ENCODE peak calls at places on chromosome 11, in six cellular contexts. One of them, this sample, is unnamed.

GRCh38 chr11:95512177-95512576 is 277.4 kb downstream of the FAM76B start:
- ATAC-seq in HCT116: no peak
- ATAC-seq in heart right ventricle: no peak
- ATAC-seq in SK-N-SH treated with all-trans-retinoic acid at 6 μM for 48 hours: no peak
- ATAC-seq in aorta: peak
- ATAC-seq in stimulated activated naive CD8-positive, alpha-beta T cell treated with anti-CD3 and anti-CD28 coated beads, Interleukin-15, amount 100 ng/mL, for 72 hours: no peak
- ATAC-seq in this sample: no peak

GRCh38 chr11:47468598-47469214 is 19.8 kb upstream of the RAPSN start:
- ATAC-seq in HCT116: no peak
- ATAC-seq in heart right ventricle: no peak
- ATAC-seq in SK-N-SH treated with all-trans-retinoic acid at 6 μM for 48 hours: peak
- ATAC-seq in aorta: no peak
- ATAC-seq in stimulated activated naive CD8-positive, alpha-beta T cell treated with anti-CD3 and anti-CD28 coated beads, Interleukin-15, amount 100 ng/mL, for 72 hours: no peak
- ATAC-seq in this sample: no peak

GRCh38 chr11:93051181-93051580 is 81.7 kb downstream of the MTNR1B start:
- ATAC-seq in HCT116: no peak
- ATAC-seq in heart right ventricle: no peak
- ATAC-seq in SK-N-SH treated with all-trans-retinoic acid at 6 μM for 48 hours: peak
- ATAC-seq in aorta: no peak
- ATAC-seq in stimulated activated naive CD8-positive, alpha-beta T cell treated with anti-CD3 and anti-CD28 coated beads, Interleukin-15, amount 100 ng/mL, for 72 hours: no peak
- ATAC-seq in this sample: no peak

GRCh38 chr11:129888451-129888850 is 6.9 kb downstream of the NFRKB start:
- ATAC-seq in HCT116: no peak
- ATAC-seq in heart right ventricle: no peak
- ATAC-seq in SK-N-SH treated with all-trans-retinoic acid at 6 μM for 48 hours: no peak
- ATAC-seq in aorta: no peak
- ATAC-seq in stimulated activated naive CD8-positive, alpha-beta T cell treated with anti-CD3 and anti-CD28 coated beads, Interleukin-15, amount 100 ng/mL, for 72 hours: peak
- ATAC-seq in this sample: peak

GRCh38 chr11:44269369-44270351 is 40.3 kb downstream of the ALX4 start:
- ATAC-seq in HCT116: no peak
- ATAC-seq in heart right ventricle: peak
- ATAC-seq in SK-N-SH treated with all-trans-retinoic acid at 6 μM for 48 hours: no peak
- ATAC-seq in aorta: peak
- ATAC-seq in stimulated activated naive CD8-positive, alpha-beta T cell treated with anti-CD3 and anti-CD28 coated beads, Interleukin-15, amount 100 ng/mL, for 72 hours: no peak
- ATAC-seq in this sample: no peak

GRCh38 chr11:10899542-10899830 is 41.6 kb upstream of the ZBED5 start:
- ATAC-seq in HCT116: peak
- ATAC-seq in heart right ventricle: peak
- ATAC-seq in SK-N-SH treated with all-trans-retinoic acid at 6 μM for 48 hours: no peak
- ATAC-seq in aorta: peak
- ATAC-seq in stimulated activated naive CD8-positive, alpha-beta T cell treated with anti-CD3 and anti-CD28 coated beads, Interleukin-15, amount 100 ng/mL, for 72 hours: peak
- ATAC-seq in this sample: peak

GRCh38 chr11:94130589-94131362 is 2.1 kb downstream of the PANX1 start:
- ATAC-seq in HCT116: no peak
- ATAC-seq in heart right ventricle: no peak
- ATAC-seq in SK-N-SH treated with all-trans-retinoic acid at 6 μM for 48 hours: no peak
- ATAC-seq in aorta: peak
- ATAC-seq in stimulated activated naive CD8-positive, alpha-beta T cell treated with anti-CD3 and anti-CD28 coated beads, Interleukin-15, amount 100 ng/mL, for 72 hours: no peak
- ATAC-seq in this sample: no peak

GRCh38 chr11:2089536-2090165 is 49.5 kb downstream of the IGF2 start:
- ATAC-seq in HCT116: peak
- ATAC-seq in heart right ventricle: no peak
- ATAC-seq in SK-N-SH treated with all-trans-retinoic acid at 6 μM for 48 hours: no peak
- ATAC-seq in aorta: no peak
- ATAC-seq in stimulated activated naive CD8-positive, alpha-beta T cell treated with anti-CD3 and anti-CD28 coated beads, Interleukin-15, amount 100 ng/mL, for 72 hours: peak
- ATAC-seq in this sample: peak

GRCh38 chr11:80944758-80945157 is 1503.9 kb upstream of the TENM4 start:
- ATAC-seq in HCT116: no peak
- ATAC-seq in heart right ventricle: no peak
- ATAC-seq in SK-N-SH treated with all-trans-retinoic acid at 6 μM for 48 hours: no peak
- ATAC-seq in aorta: no peak
- ATAC-seq in stimulated activated naive CD8-positive, alpha-beta T cell treated with anti-CD3 and anti-CD28 coated beads, Interleukin-15, amount 100 ng/mL, for 72 hours: no peak
- ATAC-seq in this sample: no peak

GRCh38 chr11:129279326-129280026 is 87.4 kb upstream of the ARHGAP32 start:
- ATAC-seq in HCT116: peak
- ATAC-seq in heart right ventricle: peak
- ATAC-seq in SK-N-SH treated with all-trans-retinoic acid at 6 μM for 48 hours: peak
- ATAC-seq in aorta: peak
- ATAC-seq in stimulated activated naive CD8-positive, alpha-beta T cell treated with anti-CD3 and anti-CD28 coated beads, Interleukin-15, amount 100 ng/mL, for 72 hours: peak
- ATAC-seq in this sample: peak

GRCh38 chr11:82405392-82405791 is 328.3 kb downstream of the FAM181B start:
- ATAC-seq in HCT116: no peak
- ATAC-seq in heart right ventricle: peak
- ATAC-seq in SK-N-SH treated with all-trans-retinoic acid at 6 μM for 48 hours: no peak
- ATAC-seq in aorta: no peak
- ATAC-seq in stimulated activated naive CD8-positive, alpha-beta T cell treated with anti-CD3 and anti-CD28 coated beads, Interleukin-15, amount 100 ng/mL, for 72 hours: no peak
- ATAC-seq in this sample: no peak

GRCh38 chr11:48129697-48130395 is 86.8 kb upstream of the OR4B1 start:
- ATAC-seq in HCT116: no peak
- ATAC-seq in heart right ventricle: no peak
- ATAC-seq in SK-N-SH treated with all-trans-retinoic acid at 6 μM for 48 hours: no peak
- ATAC-seq in aorta: no peak
- ATAC-seq in stimulated activated naive CD8-positive, alpha-beta T cell treated with anti-CD3 and anti-CD28 coated beads, Interleukin-15, amount 100 ng/mL, for 72 hours: no peak
- ATAC-seq in this sample: no peak

GRCh38 chr11:93507517-93507916 is 35.7 kb downstream of the SMCO4 start:
- ATAC-seq in HCT116: no peak
- ATAC-seq in heart right ventricle: no peak
- ATAC-seq in SK-N-SH treated with all-trans-retinoic acid at 6 μM for 48 hours: no peak
- ATAC-seq in aorta: no peak
- ATAC-seq in stimulated activated naive CD8-positive, alpha-beta T cell treated with anti-CD3 and anti-CD28 coated beads, Interleukin-15, amount 100 ng/mL, for 72 hours: no peak
- ATAC-seq in this sample: no peak

GRCh38 chr11:77127674-77127968 is 425 bp upstream of the MYO7A start:
- ATAC-seq in HCT116: peak
- ATAC-seq in heart right ventricle: peak
- ATAC-seq in SK-N-SH treated with all-trans-retinoic acid at 6 μM for 48 hours: peak
- ATAC-seq in aorta: no peak
- ATAC-seq in stimulated activated naive CD8-positive, alpha-beta T cell treated with anti-CD3 and anti-CD28 coated beads, Interleukin-15, amount 100 ng/mL, for 72 hours: no peak
- ATAC-seq in this sample: no peak